ENCODE peak calls at places on chromosomes 3 and 15, in nine cellular contexts. M, S, F, Y, A, X, V, T and K are unnamed samples.

GRCh38 chr15:26521142-26521541 is 251.7 kb downstream of the GABRB3 start:
- DNase-seq in M (no peak), S (no peak), F (no peak), Y (no peak), A (no peak), X (no peak), V (no peak), T (no peak), K (no peak)

GRCh38 chr3:59818033-59818936 is 768.5 kb upstream of the CFAP20DC start:
- DNase-seq in M (peak), S (no peak), F (peak), Y (no peak), A (peak), X (no peak), V (peak), T (no peak), K (peak)

GRCh38 chr3:170128259-170128976 is 53.1 kb downstream of the PHC3 start:
- DNase-seq in M (no peak), S (no peak), F (no peak), Y (no peak), A (no peak), X (peak), V (no peak), T (no peak), K (no peak)

GRCh38 chr3:77411990-77412389 is 372.1 kb downstream of the ROBO2 start:
- DNase-seq in M (no peak), S (no peak), F (no peak), Y (no peak), A (no peak), X (no peak), V (no peak), T (no peak), K (no peak)

GRCh38 chr3:189800436-189800835 is 169.2 kb downstream of the TP63 start:
- DNase-seq in M (no peak), S (no peak), F (no peak), Y (no peak), A (no peak), X (no peak), V (no peak), T (no peak), K (no peak)

GRCh38 chr3:50568947-50569749 is at the start of gene HEMK1:
- DNase-seq in M (peak), S (peak), F (peak), Y (peak), A (peak), X (peak), V (peak), T (peak), K (peak)

GRCh38 chr3:123637131-123637530 is 52.3 kb upstream of the HACD2 start:
- DNase-seq in M (no peak), S (no peak), F (no peak), Y (no peak), A (no peak), X (no peak), V (no peak), T (no peak), K (no peak)

GRCh38 chr3:187769771-187770170 is 24.5 kb upstream of the BCL6 start:
- DNase-seq in M (no peak), S (no peak), F (no peak), Y (no peak), A (no peak), X (no peak), V (no peak), T (no peak), K (no peak)

GRCh38 chr15:101357333-101357732 is 62.3 kb upstream of the SNRPA1 start:
- DNase-seq in M (no peak), S (no peak), F (no peak), Y (no peak), A (no peak), X (no peak), V (no peak), T (no peak), K (no peak)

GRCh38 chr3:129039271-129040038 is 21.1 kb upstream of the GP9 start:
- DNase-seq in M (no peak), S (no peak), F (no peak), Y (no peak), A (peak), X (no peak), V (no peak), T (no peak), K (no peak)

GRCh38 chr3:98359993-98360675 is 6.5 kb downstream of the OR5K4 start:
- DNase-seq in M (no peak), S (peak), F (no peak), Y (no peak), A (no peak), X (no peak), V (peak), T (no peak), K (peak)

GRCh38 chr3:46947981-46948791 is 28.4 kb downstream of the CCDC12 start:
- DNase-seq in M (no peak), S (peak), F (peak), Y (peak), A (peak), X (no peak), V (no peak), T (peak), K (no peak)

GRCh38 chr15:51621917-51622268 is 678 bp downstream of the DMXL2 start:
- DNase-seq in M (peak), S (peak), F (peak), Y (peak), A (peak), X (peak), V (peak), T (peak), K (peak)

GRCh38 chr3:13219077-13219901 is 146.1 kb upstream of the IQSEC1 start:
- DNase-seq in M (no peak), S (no peak), F (no peak), Y (no peak), A (no peak), X (no peak), V (no peak), T (no peak), K (no peak)

GRCh38 chr3:133563186-133563591 is 10.3 kb upstream of the CDV3 start:
- DNase-seq in M (no peak), S (no peak), F (no peak), Y (no peak), A (no peak), X (no peak), V (no peak), T (no peak), K (no peak)

GRCh38 chr3:73229036-73229435 is 167.6 kb downstream of the EBLN2 start:
- DNase-seq in M (no peak), S (no peak), F (no peak), Y (no peak), A (no peak), X (no peak), V (no peak), T (no peak), K (no peak)

GRCh38 chr3:10466186-10466585 is 39.2 kb downstream of the ATP2B2 start:
- DNase-seq in M (no peak), S (no peak), F (no peak), Y (no peak), A (no peak), X (no peak), V (no peak), T (no peak), K (no peak)

GRCh38 chr3:156291269-156292123 is 171.1 kb downstream of the KCNAB1 start:
- DNase-seq in M (peak), S (no peak), F (peak), Y (no peak), A (no peak), X (no peak), V (no peak), T (no peak), K (no peak)

GRCh38 chr15:101439285-101439919 is 50.1 kb downstream of the PCSK6 start:
- DNase-seq in M (no peak), S (no peak), F (peak), Y (no peak), A (no peak), X (no peak), V (no peak), T (no peak), K (no peak)